ENCODE peak calls at places on chromosomes 7 and 10, in ten cellular contexts. N, F, P, K, A, L, G, B, T and M are unnamed samples.

GRCh38 chr7:139095194-139095659 is 14.3 kb downstream of the ZC3HAV1 start:
- DNase-seq in N (peak), F (peak), P (no peak), K (no peak), A (no peak), L (no peak), G (peak), B (peak), T (peak), M (peak)

GRCh38 chr10:98390406-98390805 is 24.6 kb downstream of the PYROXD2 start:
- DNase-seq in N (no peak), F (no peak), P (no peak), K (no peak), A (no peak), L (no peak), G (no peak), B (peak), T (no peak), M (no peak)

GRCh38 chr10:30583778-30584415 is 45.7 kb downstream of the LYZL2 start:
- DNase-seq in N (no peak), F (peak), P (peak), K (no peak), A (no peak), L (peak), G (no peak), B (peak), T (no peak), M (peak)

GRCh38 chr10:87092861-87093460 is 1.7 kb downstream of the GLUD1 start:
- DNase-seq in N (peak), F (peak), P (peak), K (peak), A (no peak), L (no peak), G (peak), B (no peak), T (peak), M (peak)

GRCh38 chr7:3943779-3944520 is 642.9 kb downstream of the SDK1 start:
- DNase-seq in N (no peak), F (no peak), P (peak), K (no peak), A (no peak), L (no peak), G (no peak), B (no peak), T (no peak), M (no peak)

GRCh38 chr7:155299539-155300202 is 2.0 kb downstream of the INSIG1 start:
- DNase-seq in N (peak), F (no peak), P (peak), K (no peak), A (no peak), L (no peak), G (no peak), B (no peak), T (peak), M (no peak)

GRCh38 chr7:134058980-134059379 is 68.2 kb upstream of the LRGUK start:
- DNase-seq in N (no peak), F (no peak), P (no peak), K (no peak), A (no peak), L (no peak), G (no peak), B (no peak), T (no peak), M (no peak)

GRCh38 chr10:18238875-18239485 is 98.8 kb downstream of the CACNB2 start:
- DNase-seq in N (no peak), F (peak), P (peak), K (no peak), A (no peak), L (peak), G (no peak), B (no peak), T (peak), M (peak)

GRCh38 chr7:94043299-94043698 is 39.1 kb upstream of the BET1 start:
- DNase-seq in N (no peak), F (peak), P (peak), K (no peak), A (no peak), L (no peak), G (no peak), B (no peak), T (no peak), M (no peak)

GRCh38 chr7:101953248-101953819 is 135.9 kb downstream of the CUX1 start:
- DNase-seq in N (no peak), F (peak), P (no peak), K (no peak), A (no peak), L (no peak), G (no peak), B (peak), T (no peak), M (no peak)

GRCh38 chr7:30996261-30996660 is 32.5 kb downstream of the GHRHR start:
- DNase-seq in N (no peak), F (no peak), P (no peak), K (no peak), A (no peak), L (no peak), G (no peak), B (no peak), T (no peak), M (no peak)

GRCh38 chr7:66206116-66206908 is 1.2 kb downstream of the TPST1 start:
- DNase-seq in N (no peak), F (peak), P (peak), K (no peak), A (no peak), L (no peak), G (no peak), B (no peak), T (no peak), M (no peak)

GRCh38 chr10:66455304-66455703 is 470.5 kb upstream of the LRRTM3 start:
- DNase-seq in N (no peak), F (peak), P (no peak), K (no peak), A (no peak), L (no peak), G (no peak), B (no peak), T (peak), M (no peak)

GRCh38 chr10:73817826-73818225 is 6.4 kb upstream of the NDST2 start:
- DNase-seq in N (no peak), F (no peak), P (no peak), K (no peak), A (no peak), L (no peak), G (no peak), B (no peak), T (no peak), M (no peak)

GRCh38 chr10:9301148-9301547 is 1246.7 kb downstream of the GATA3 start:
- DNase-seq in N (no peak), F (peak), P (peak), K (no peak), A (no peak), L (peak), G (no peak), B (no peak), T (peak), M (no peak)

GRCh38 chr7:151110941-151111645 is 24.8 kb downstream of the AGAP3 start:
- DNase-seq in N (peak), F (peak), P (peak), K (peak), A (peak), L (peak), G (peak), B (peak), T (peak), M (peak)

GRCh38 chr10:44467900-44468299 is 83.0 kb upstream of the CXCL12 start:
- DNase-seq in N (no peak), F (no peak), P (no peak), K (no peak), A (no peak), L (no peak), G (no peak), B (no peak), T (no peak), M (no peak)

GRCh38 chr7:47571355-47572100 is 10.4 kb downstream of the TNS3 start:
- DNase-seq in N (no peak), F (peak), P (peak), K (no peak), A (no peak), L (no peak), G (peak), B (peak), T (peak), M (no peak)

GRCh38 chr10:117168729-117169128 is 28.6 kb upstream of the KCNK18 start:
- DNase-seq in N (no peak), F (no peak), P (no peak), K (no peak), A (no peak), L (no peak), G (no peak), B (no peak), T (no peak), M (no peak)

GRCh38 chr10:28181478-28182096 is 121.3 kb downstream of the MPP7 start:
- DNase-seq in N (no peak), F (no peak), P (no peak), K (no peak), A (no peak), L (no peak), G (no peak), B (no peak), T (no peak), M (no peak)

GRCh38 chr10:52312999-52313349 is 1.1 kb upstream of the DKK1 start:
- DNase-seq in N (no peak), F (no peak), P (no peak), K (no peak), A (no peak), L (no peak), G (no peak), B (no peak), T (no peak), M (no peak)

GRCh38 chr10:25425776-25426175 is 251.0 kb downstream of the GPR158 start:
- DNase-seq in N (no peak), F (no peak), P (no peak), K (no peak), A (no peak), L (no peak), G (no peak), B (no peak), T (no peak), M (no peak)

GRCh38 chr7:41956712-41957111 is 253.8 kb upstream of the INHBA start:
- DNase-seq in N (no peak), F (no peak), P (no peak), K (no peak), A (no peak), L (no peak), G (no peak), B (no peak), T (no peak), M (no peak)

GRCh38 chr7:5574770-5575269 is 151.2 kb upstream of the TNRC18 start:
- DNase-seq in N (no peak), F (no peak), P (no peak), K (no peak), A (no peak), L (no peak), G (no peak), B (peak), T (no peak), M (no peak)

GRCh38 chr7:77797734-77798393 is 370 bp downstream of the TMEM60 start:
- DNase-seq in N (no peak), F (no peak), P (no peak), K (no peak), A (peak), L (no peak), G (no peak), B (no peak), T (no peak), M (no peak)

GRCh38 chr10:60009316-60009715 is 103.0 kb upstream of the CCDC6 start:
- DNase-seq in N (no peak), F (no peak), P (no peak), K (no peak), A (no peak), L (no peak), G (no peak), B (no peak), T (no peak), M (no peak)

GRCh38 chr7:154584352-154585252 is 418.3 kb downstream of the PAXIP1 start:
- DNase-seq in N (no peak), F (no peak), P (no peak), K (no peak), A (no peak), L (no peak), G (no peak), B (no peak), T (peak), M (no peak)

GRCh38 chr7:80790877-80791276 is 128.0 kb downstream of the SEMA3C start:
- DNase-seq in N (no peak), F (no peak), P (no peak), K (no peak), A (no peak), L (no peak), G (no peak), B (no peak), T (no peak), M (no peak)

GRCh38 chr7:126040114-126041045 is 1110.8 kb upstream of the POT1 start:
- DNase-seq in N (no peak), F (no peak), P (no peak), K (no peak), A (no peak), L (no peak), G (no peak), B (peak), T (no peak), M (no peak)

GRCh38 chr7:134444198-134444960 is 14.5 kb downstream of the AKR1B1 start:
- DNase-seq in N (no peak), F (no peak), P (no peak), K (no peak), A (no peak), L (no peak), G (no peak), B (no peak), T (no peak), M (no peak)

GRCh38 chr7:17611611-17612010 is 313.2 kb downstream of the AHR start:
- DNase-seq in N (no peak), F (no peak), P (no peak), K (no peak), A (no peak), L (no peak), G (no peak), B (no peak), T (no peak), M (no peak)

GRCh38 chr7:92402920-92403759 is 44.1 kb upstream of the GATAD1 start:
- DNase-seq in N (no peak), F (peak), P (peak), K (no peak), A (no peak), L (no peak), G (no peak), B (no peak), T (no peak), M (no peak)

GRCh38 chr10:12055722-12056121 is 13.0 kb upstream of the DHTKD1 start:
- DNase-seq in N (no peak), F (no peak), P (no peak), K (no peak), A (no peak), L (no peak), G (no peak), B (no peak), T (no peak), M (no peak)

GRCh38 chr7:47875998-47876744 is 72.1 kb downstream of the PKD1L1 start:
- DNase-seq in N (no peak), F (no peak), P (no peak), K (no peak), A (no peak), L (no peak), G (no peak), B (no peak), T (no peak), M (no peak)

GRCh38 chr10:71985542-71986250 is 21.5 kb downstream of the CHST3 start:
- DNase-seq in N (no peak), F (peak), P (no peak), K (no peak), A (no peak), L (no peak), G (no peak), B (no peak), T (no peak), M (no peak)

GRCh38 chr10:14889318-14889717 is 10.7 kb downstream of the SUV39H2 start:
- DNase-seq in N (no peak), F (peak), P (no peak), K (no peak), A (no peak), L (no peak), G (no peak), B (no peak), T (peak), M (peak)

GRCh38 chr10:58531084-58531695 is 18.5 kb downstream of the BICC1 start:
- DNase-seq in N (peak), F (peak), P (peak), K (no peak), A (peak), L (peak), G (peak), B (peak), T (peak), M (peak)

GRCh38 chr10:96370575-96371157 is 11.9 kb upstream of the OPALIN start:
- DNase-seq in N (peak), F (peak), P (peak), K (peak), A (peak), L (peak), G (peak), B (no peak), T (peak), M (peak)